ENCODE peak calls at places on chromosomes 4 and X, in six cellular contexts. N, P, T, I, F and W are unnamed samples. For H3K27me3, the result is how much of the 10 kb centered on the place peaks cover.

GRCh38 chr4:96713271-96713670 is 873.4 kb downstream of the PDHA2 start:
- DNase-seq in P (no peak), F (no peak), N (no peak), I (no peak), T (no peak), W (no peak)

GRCh38 chr4:35993606-35994005 is 250.7 kb downstream of the ARAP2 start:
- DNase-seq in N (no peak), I (no peak), T (no peak), P (no peak), F (no peak), W (no peak)

GRCh38 chrX:57155171-57155570 is 18.0 kb upstream of the SPIN2A start:
- DNase-seq in P (no peak), T (no peak), N (no peak), F (no peak), I (no peak), W (no peak)

GRCh38 chr4:653831-654525 is 20.1 kb downstream of the ATP5ME start:
- DNase-seq in I (peak), N (no peak), T (no peak), P (no peak), F (no peak), W (no peak)

GRCh38 chr4:92047209-92047877 is 256.4 kb upstream of the GRID2 start:
- DNase-seq in I (no peak), P (peak), T (no peak), F (no peak), N (no peak), W (no peak)

GRCh38 chr4:60482921-60483351 is 717.2 kb upstream of the ADGRL3 start:
- DNase-seq in N (no peak), P (peak), I (no peak), F (no peak), T (no peak), W (no peak)

GRCh38 chrX:11629593-11630211 is 36.0 kb downstream of the ARHGAP6 start:
- DNase-seq in N (peak), I (no peak), F (no peak), P (no peak), T (no peak), W (no peak)

GRCh38 chr4:151324449-151325319 is 721 bp downstream of the SH3D19 start:
- DNase-seq in T (peak), F (peak), N (no peak), P (peak), I (no peak), W (peak)

GRCh38 chr4:169416997-169417396 is 146.2 kb upstream of the SH3RF1 start:
- DNase-seq in I (no peak), T (no peak), F (no peak), N (no peak), P (no peak), W (no peak)

GRCh38 chr4:87120411-87121162 is 99.8 kb downstream of the KLHL8 start:
- DNase-seq in I (no peak), N (peak), T (peak), P (no peak), F (no peak), W (no peak)

GRCh38 chr4:108940086-108941033 is 177.5 kb upstream of the ETNPPL start:
- DNase-seq in N (no peak), T (no peak), F (no peak), P (no peak), I (no peak), W (no peak)

GRCh38 chrX:12994321-12994720 is 19.4 kb downstream of the TMSB4X start:
- DNase-seq in T (no peak), I (no peak), N (no peak), F (no peak), P (no peak), W (no peak)

GRCh38 chrX:40513835-40514234 is 66.9 kb upstream of the ATP6AP2 start:
- DNase-seq in N (no peak), P (no peak), I (no peak), T (no peak), F (no peak), W (no peak)

GRCh38 chrX:154398668-154399526 is 720 bp downstream of the RPL10 start:
- DNase-seq in T (peak), P (peak), I (peak), N (peak), F (peak), W (peak)

GRCh38 chrX:45505214-45505613 is 304.5 kb upstream of the DIPK2B start:
- DNase-seq in F (no peak), I (no peak), N (no peak), P (no peak), T (peak), W (no peak)

GRCh38 chrX:52349681-52350080 is 19.1 kb upstream of the XAGE2 start:
- DNase-seq in F (no peak), P (no peak), T (no peak), N (no peak), I (no peak), W (no peak)

GRCh38 chrX:117973175-117974075 is 143.2 kb downstream of the KLHL13 start:
- DNase-seq in N (no peak), F (no peak), I (no peak), T (no peak), P (peak), W (no peak)

GRCh38 chrX:143296521-143296920 is 220.8 kb downstream of the SPANXN3 start:
- DNase-seq in N (no peak), I (no peak), T (no peak), F (no peak), P (peak), W (no peak)

GRCh38 chrX:39582091-39582490 is 515.7 kb downstream of the BCOR start:
- DNase-seq in F (no peak), T (peak), N (no peak), P (no peak), I (no peak), W (no peak)

GRCh38 chr4:145285928-145286327 is 105.5 kb upstream of the OTUD4 start:
- DNase-seq in I (no peak), P (no peak), N (no peak), F (no peak), T (no peak), W (no peak)

GRCh38 chr4:71864380-71864779 is 80.5 kb upstream of the GC start:
- DNase-seq in F (no peak), P (no peak), I (no peak), T (no peak), N (no peak), W (no peak)

GRCh38 chr4:150828159-150828558 is 186.9 kb downstream of the LRBA start:
- DNase-seq in I (peak), N (no peak), T (no peak), F (no peak), P (no peak), W (peak)

GRCh38 chrX:136209016-136209738 is 42.0 kb downstream of the MAP7D3 start:
- DNase-seq in F (peak), P (peak), N (peak), T (peak), I (no peak), W (peak)

GRCh38 chrX:155819966-155820491 is 61.1 kb upstream of the VAMP7 start:
- DNase-seq in F (no peak), I (no peak), T (peak), N (no peak), P (peak), W (peak)

GRCh38 chr4:147479376-147479775 is 1.5 kb upstream of the EDNRA start:
- DNase-seq in T (no peak), F (no peak), N (no peak), P (no peak), I (no peak), W (no peak)

GRCh38 chr4:38673109-38673978 is 9.3 kb downstream of the KLF3 start:
- DNase-seq in N (no peak), I (no peak), T (no peak), F (peak), P (no peak), W (no peak)

GRCh38 chrX:7586126-7586525 is 256.8 kb upstream of the VCX start:
- DNase-seq in P (peak), F (no peak), N (no peak), I (no peak), T (no peak), W (no peak)

GRCh38 chr4:133151681-133152329 is 2.7 kb downstream of the PCDH10 start:
- DNase-seq in N (no peak), P (peak), F (no peak), I (no peak), T (no peak), W (no peak)

GRCh38 chr4:165779950-165780670 is 92.9 kb upstream of the TLL1 start:
- DNase-seq in P (no peak), I (no peak), F (no peak), T (no peak), N (no peak), W (no peak)

GRCh38 chrX:137565921-137566745 is at the start of gene ZIC3:
- DNase-seq in F (peak), N (no peak), I (no peak), P (peak), T (peak), W (no peak)

GRCh38 chr4:77818667-77819408 is at the start of gene CNOT6L:
- DNase-seq in N (peak), T (peak), F (peak), I (peak), P (peak), W (peak)

GRCh38 chrX:53125506-53125905 is 31.6 kb downstream of the KANTR start:
- DNase-seq in F (no peak), I (no peak), N (no peak), T (peak), P (no peak), W (no peak)

GRCh38 chrX:39869846-39870601 is 227.7 kb downstream of the BCOR start:
- DNase-seq in P (no peak), N (no peak), I (no peak), F (no peak), T (peak), W (peak)

GRCh38 chr4:120062663-120063195 is 3.9 kb downstream of the MAD2L1 start:
- DNase-seq in F (no peak), T (no peak), I (no peak), P (no peak), N (no peak), W (no peak)

GRCh38 chrX:5726246-5726645 is 502.4 kb downstream of the NLGN4X start:
- DNase-seq in I (no peak), P (no peak), N (no peak), T (no peak), F (no peak), W (no peak)

DNA sequence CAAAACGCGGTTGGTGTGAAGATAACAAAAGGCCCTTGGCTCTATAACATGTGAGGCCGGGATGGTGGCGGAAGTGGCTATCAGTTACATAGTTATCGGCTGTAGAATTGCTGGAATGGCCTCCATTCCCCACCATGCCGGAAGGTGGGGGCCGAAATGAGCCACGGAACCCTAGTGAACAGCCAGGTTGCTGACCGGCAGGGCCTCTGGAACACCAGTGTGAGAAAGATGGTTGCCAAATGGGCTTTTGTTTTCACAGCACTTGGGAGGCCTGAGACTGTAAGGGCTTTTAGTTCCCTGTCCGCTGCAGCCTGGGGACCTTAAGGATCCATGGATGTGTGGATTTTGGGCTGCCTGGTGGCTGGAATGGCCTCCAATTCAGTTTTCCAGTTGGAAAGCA is 23.3 kb upstream of the ARX start:
- DNase-seq in T (no peak), I (no peak), F (no peak), P (no peak), N (no peak), W (no peak)
- H3K4me3 ChIP-seq in T (no peak), I (no peak), F (no peak), P (no peak), N (no peak), W (no peak)

GRCh38 chr4:8221985-8222384 is 22.9 kb downstream of the SH3TC1 start:
- DNase-seq in I (no peak), N (no peak), T (no peak), P (no peak), F (no peak), W (no peak)
- H3K27ac ChIP-seq in I (peak), N (peak), T (no peak), P (no peak), F (peak), W (peak)

GRCh38 chrX:50497067-50497466 is 26.4 kb upstream of the DGKK start:
- DNase-seq in F (no peak), P (peak), N (no peak), I (no peak), T (no peak), W (no peak)
- H3K27me3 ChIP-seq in F (under half), P (under half), N (under half), I (under half), T (under half), W (under half)

DNA sequence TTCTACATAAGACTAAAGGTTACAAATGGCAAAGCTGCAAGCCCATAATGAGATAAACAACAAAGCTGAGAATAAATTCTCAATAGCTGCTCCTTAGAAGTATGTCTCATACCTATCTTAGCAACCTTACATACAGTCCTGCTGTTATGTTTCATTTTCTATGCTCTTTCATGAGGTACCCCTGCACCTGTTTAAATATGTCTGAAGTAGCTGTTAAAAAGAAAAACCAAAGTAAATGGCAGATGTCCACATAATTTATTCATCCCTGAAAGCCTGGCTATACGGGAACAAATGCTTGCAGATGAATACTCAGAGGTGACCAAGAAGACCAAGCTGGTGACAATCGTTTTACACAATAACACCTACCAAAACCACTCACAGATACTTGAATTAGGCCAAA is 22.5 kb downstream of the PPA2 start:
- DNase-seq in I (no peak), P (no peak), N (no peak), F (no peak), T (no peak), W (no peak)
- H3K4me3 ChIP-seq in I (no peak), P (no peak), N (no peak), F (no peak), T (no peak), W (no peak)

GRCh38 chrX:68685722-68686683 is 38.5 kb downstream of the STARD8 start:
- DNase-seq in F (peak), N (no peak), I (peak), P (peak), T (no peak), W (no peak)
- H3K27ac ChIP-seq in F (peak), N (peak), I (peak), P (no peak), T (no peak), W (no peak)